ENCODE peak calls at places on chromosome 16, in ten cellular contexts. One of them, this sample, is unnamed.

GRCh38 chr16:66553223-66553622 is 847 bp downstream of the CKLF start:
- DNase-seq in activated CD4-positive, alpha-beta T cell treated with anti-CD3 and anti-CD28 coated beads for 36 hours: no peak
- DNase-seq in HTR-8/SVneo: no peak
- DNase-seq in HFFc6: no peak
- DNase-seq in CD8-positive, alpha-beta memory T cell: no peak
- DNase-seq in kidney tubule cell: peak
- DNase-seq in fibroblast of mammary gland: peak
- DNase-seq in coronary artery: no peak
- DNase-seq in GM12892: no peak
- DNase-seq in GM06990: no peak
- DNase-seq in this sample: no peak

GRCh38 chr16:3938471-3938842 is 57.9 kb upstream of the CREBBP start:
- DNase-seq in activated CD4-positive, alpha-beta T cell treated with anti-CD3 and anti-CD28 coated beads for 36 hours: no peak
- DNase-seq in HTR-8/SVneo: no peak
- DNase-seq in HFFc6: no peak
- DNase-seq in CD8-positive, alpha-beta memory T cell: no peak
- DNase-seq in kidney tubule cell: no peak
- DNase-seq in fibroblast of mammary gland: no peak
- DNase-seq in coronary artery: no peak
- DNase-seq in GM12892: no peak
- DNase-seq in GM06990: no peak
- DNase-seq in this sample: no peak

GRCh38 chr16:66236301-66236700 is 130.2 kb upstream of the CDH5 start:
- DNase-seq in activated CD4-positive, alpha-beta T cell treated with anti-CD3 and anti-CD28 coated beads for 36 hours: no peak
- DNase-seq in HTR-8/SVneo: no peak
- DNase-seq in HFFc6: no peak
- DNase-seq in CD8-positive, alpha-beta memory T cell: no peak
- DNase-seq in kidney tubule cell: no peak
- DNase-seq in fibroblast of mammary gland: no peak
- DNase-seq in coronary artery: no peak
- DNase-seq in GM12892: no peak
- DNase-seq in GM06990: no peak
- DNase-seq in this sample: no peak

GRCh38 chr16:24253192-24253591 is 2.9 kb upstream of the CACNG3 start:
- DNase-seq in activated CD4-positive, alpha-beta T cell treated with anti-CD3 and anti-CD28 coated beads for 36 hours: peak
- DNase-seq in HTR-8/SVneo: peak
- DNase-seq in HFFc6: no peak
- DNase-seq in CD8-positive, alpha-beta memory T cell: peak
- DNase-seq in kidney tubule cell: peak
- DNase-seq in fibroblast of mammary gland: peak
- DNase-seq in coronary artery: no peak
- DNase-seq in GM12892: peak
- DNase-seq in GM06990: peak
- DNase-seq in this sample: no peak

GRCh38 chr16:2597560-2597902 is 59.7 kb downstream of the PDPK1 start:
- DNase-seq in activated CD4-positive, alpha-beta T cell treated with anti-CD3 and anti-CD28 coated beads for 36 hours: no peak
- DNase-seq in HTR-8/SVneo: no peak
- DNase-seq in HFFc6: no peak
- DNase-seq in CD8-positive, alpha-beta memory T cell: no peak
- DNase-seq in kidney tubule cell: no peak
- DNase-seq in fibroblast of mammary gland: no peak
- DNase-seq in coronary artery: no peak
- DNase-seq in GM12892: no peak
- DNase-seq in GM06990: no peak
- DNase-seq in this sample: no peak

GRCh38 chr16:57092786-57093301 is 461 bp downstream of the CPNE2 start:
- DNase-seq in activated CD4-positive, alpha-beta T cell treated with anti-CD3 and anti-CD28 coated beads for 36 hours: peak
- DNase-seq in HTR-8/SVneo: peak
- DNase-seq in HFFc6: no peak
- DNase-seq in CD8-positive, alpha-beta memory T cell: peak
- DNase-seq in kidney tubule cell: peak
- DNase-seq in fibroblast of mammary gland: no peak
- DNase-seq in coronary artery: no peak
- DNase-seq in GM12892: peak
- DNase-seq in GM06990: peak
- DNase-seq in this sample: no peak

GRCh38 chr16:69131749-69132423 is 502 bp downstream of the CHTF8 start:
- DNase-seq in activated CD4-positive, alpha-beta T cell treated with anti-CD3 and anti-CD28 coated beads for 36 hours: peak
- DNase-seq in HTR-8/SVneo: peak
- DNase-seq in HFFc6: peak
- DNase-seq in CD8-positive, alpha-beta memory T cell: peak
- DNase-seq in kidney tubule cell: peak
- DNase-seq in fibroblast of mammary gland: peak
- DNase-seq in coronary artery: peak
- DNase-seq in GM12892: peak
- DNase-seq in GM06990: peak
- DNase-seq in this sample: peak

GRCh38 chr16:56793504-56793903 is 63.6 kb downstream of the NUP93 start:
- DNase-seq in activated CD4-positive, alpha-beta T cell treated with anti-CD3 and anti-CD28 coated beads for 36 hours: no peak
- DNase-seq in HTR-8/SVneo: peak
- DNase-seq in HFFc6: peak
- DNase-seq in CD8-positive, alpha-beta memory T cell: no peak
- DNase-seq in kidney tubule cell: peak
- DNase-seq in fibroblast of mammary gland: peak
- DNase-seq in coronary artery: no peak
- DNase-seq in GM12892: no peak
- DNase-seq in GM06990: no peak
- DNase-seq in this sample: no peak

GRCh38 chr16:86157616-86158247 is 258.8 kb downstream of the IRF8 start:
- DNase-seq in activated CD4-positive, alpha-beta T cell treated with anti-CD3 and anti-CD28 coated beads for 36 hours: no peak
- DNase-seq in HTR-8/SVneo: no peak
- DNase-seq in HFFc6: no peak
- DNase-seq in CD8-positive, alpha-beta memory T cell: no peak
- DNase-seq in kidney tubule cell: no peak
- DNase-seq in fibroblast of mammary gland: no peak
- DNase-seq in coronary artery: no peak
- DNase-seq in GM12892: no peak
- DNase-seq in GM06990: no peak
- DNase-seq in this sample: no peak

GRCh38 chr16:86396318-86396882 is 113.9 kb upstream of the FOXF1 start:
- DNase-seq in activated CD4-positive, alpha-beta T cell treated with anti-CD3 and anti-CD28 coated beads for 36 hours: no peak
- DNase-seq in HTR-8/SVneo: no peak
- DNase-seq in HFFc6: peak
- DNase-seq in CD8-positive, alpha-beta memory T cell: no peak
- DNase-seq in kidney tubule cell: no peak
- DNase-seq in fibroblast of mammary gland: peak
- DNase-seq in coronary artery: no peak
- DNase-seq in GM12892: no peak
- DNase-seq in GM06990: no peak
- DNase-seq in this sample: no peak

GRCh38 chr16:2773188-2773968 is 3.7 kb downstream of the ELOB start:
- DNase-seq in activated CD4-positive, alpha-beta T cell treated with anti-CD3 and anti-CD28 coated beads for 36 hours: no peak
- DNase-seq in HTR-8/SVneo: no peak
- DNase-seq in HFFc6: peak
- DNase-seq in CD8-positive, alpha-beta memory T cell: no peak
- DNase-seq in kidney tubule cell: peak
- DNase-seq in fibroblast of mammary gland: peak
- DNase-seq in coronary artery: no peak
- DNase-seq in GM12892: no peak
- DNase-seq in GM06990: no peak
- DNase-seq in this sample: no peak

GRCh38 chr16:67537270-67537635 is 8.6 kb downstream of the RIPOR1 start:
- DNase-seq in activated CD4-positive, alpha-beta T cell treated with anti-CD3 and anti-CD28 coated beads for 36 hours: peak
- DNase-seq in HTR-8/SVneo: peak
- DNase-seq in HFFc6: no peak
- DNase-seq in CD8-positive, alpha-beta memory T cell: peak
- DNase-seq in kidney tubule cell: peak
- DNase-seq in fibroblast of mammary gland: peak
- DNase-seq in coronary artery: no peak
- DNase-seq in GM12892: peak
- DNase-seq in GM06990: no peak
- DNase-seq in this sample: no peak

This sample was measured in GM12878.